ENCODE peak calls at places on chromosomes 7 and 10, in six cellular contexts. U is endodermal cell, Y is cardiac fibroblast, H is PC-3, Q is caudate nucleus, C is amygdala. M is an unnamed sample.

GRCh38 chr10:114658175-114658574 is at the start of gene ABLIM1:
- DNase-seq in U (no peak), Y (no peak), H (no peak), Q (no peak), C (no peak), M (no peak)

GRCh38 chr7:77699056-77699455 is 2.8 kb downstream of the RSBN1L start:
- DNase-seq in U (no peak), Y (no peak), H (no peak), Q (no peak), C (no peak), M (no peak)

GRCh38 chr10:110434477-110435096 is 63.1 kb upstream of the DUSP5 start:
- DNase-seq in U (peak; percentile 35), Y (no peak), H (no peak), Q (no peak), C (no peak), M (no peak)

GRCh38 chr10:3652886-3653285 is 132.1 kb downstream of the KLF6 start:
- DNase-seq in U (no peak), Y (peak; percentile 40), H (no peak), Q (no peak), C (no peak), M (no peak)

GRCh38 chr10:30774281-30774680 is 144.7 kb upstream of the LYZL2 start:
- DNase-seq in U (no peak), Y (no peak), H (no peak), Q (no peak), C (no peak), M (no peak)

GRCh38 chr7:106895246-106895864 is 30.3 kb downstream of the PIK3CG start:
- DNase-seq in U (no peak), Y (no peak), H (no peak), Q (no peak), C (no peak), M (no peak)

GRCh38 chr10:73073627-73074026 is 23.0 kb downstream of the P4HA1 start:
- DNase-seq in U (no peak), Y (no peak), H (no peak), Q (no peak), C (no peak), M (no peak)

GRCh38 chr10:84059526-84059925 is 79.8 kb upstream of the GHITM start:
- DNase-seq in U (no peak), Y (peak; percentile 31), H (no peak), Q (no peak), C (no peak), M (no peak)

GRCh38 chr7:140122975-140123374 is 53.8 kb downstream of the KDM7A start:
- DNase-seq in U (no peak), Y (no peak), H (no peak), Q (no peak), C (no peak), M (no peak)

GRCh38 chr7:43142703-43143102 is 30.3 kb downstream of the HECW1 start:
- DNase-seq in U (no peak), Y (no peak), H (no peak), Q (no peak), C (no peak), M (no peak)

GRCh38 chr10:69088471-69088769 is 517 bp downstream of the SRGN start:
- DNase-seq in U (no peak), Y (peak; percentile 44), H (no peak), Q (no peak), C (no peak), M (no peak)

GRCh38 chr10:124088944-124089343 is 4.5 kb downstream of the CHST15 start:
- DNase-seq in U (no peak), Y (no peak), H (peak; percentile 14), Q (no peak), C (no peak), M (no peak)

GRCh38 chr7:22563115-22563514 is 63.1 kb upstream of the STEAP1B start:
- DNase-seq in U (peak; percentile 63), Y (no peak), H (no peak), Q (no peak), C (no peak), M (no peak)

GRCh38 chr7:150451833-150452431 is 1.5 kb downstream of the GIMAP8 start:
- DNase-seq in U (peak; percentile 20), Y (no peak), H (no peak), Q (no peak), C (no peak), M (no peak)

M was measured in hippocampal formation.